ENCODE peak calls at places on chromosomes 5 and 9, in eight cellular contexts. S is fibroblast of lung, Q is astrocyte, K is K562, D is GM23248, F is MM.1S, O is H9, E is hepatocyte. M is an unnamed sample.

GRCh38 chr5:179345179-179345428 is 157 bp downstream of the ADAMTS2 start:
- DNase-seq in S (no peak), Q (no peak), K (no peak), D (no peak), F (no peak), O (no peak), E (no peak), M (no peak)

GRCh38 chr5:65803699-65804426 is 81.9 kb downstream of the NLN start:
- DNase-seq in S (no peak), Q (peak), K (no peak), D (no peak), F (no peak), O (no peak), E (no peak), M (no peak)

GRCh38 chr9:70411930-70412677 is 2.4 kb downstream of the KLF9 start:
- DNase-seq in S (peak), Q (peak), K (peak), D (peak), F (peak), O (peak), E (peak), M (no peak)

GRCh38 chr5:5306696-5307095 is 115.8 kb upstream of the ICE1 start:
- DNase-seq in S (peak), Q (peak), K (no peak), D (peak), F (no peak), O (no peak), E (no peak), M (no peak)

GRCh38 chr5:171521219-171521633 is 101.8 kb downstream of the FGF18 start:
- DNase-seq in S (peak), Q (peak), K (no peak), D (peak), F (no peak), O (peak), E (peak), M (no peak)

GRCh38 chr5:6370580-6370979 is 7.8 kb downstream of the MED10 start:
- DNase-seq in S (no peak), Q (no peak), K (no peak), D (no peak), F (no peak), O (peak), E (no peak), M (no peak)

GRCh38 chr5:171721469-171721868 is 64.1 kb upstream of the SMIM23 start:
- DNase-seq in S (no peak), Q (no peak), K (no peak), D (no peak), F (no peak), O (no peak), E (no peak), M (no peak)

GRCh38 chr9:125466356-125466855 is 204.8 kb downstream of the GAPVD1 start:
- DNase-seq in S (no peak), Q (no peak), K (no peak), D (no peak), F (no peak), O (no peak), E (no peak), M (no peak)

GRCh38 chr9:124415102-124415851 is at the start of gene PSMB7:
- DNase-seq in S (peak), Q (peak), K (peak), D (peak), F (peak), O (peak), E (peak), M (peak)

GRCh38 chr9:89494199-89494598 is 3.7 kb downstream of the SEMA4D start:
- DNase-seq in S (no peak), Q (no peak), K (no peak), D (no peak), F (no peak), O (no peak), E (no peak), M (no peak)

GRCh38 chr5:10246761-10247160 is 2.9 kb downstream of the ATPSCKMT start:
- DNase-seq in S (no peak), Q (no peak), K (no peak), D (no peak), F (no peak), O (no peak), E (no peak), M (no peak)

GRCh38 chr9:125446581-125447094 is 185.0 kb downstream of the GAPVD1 start:
- DNase-seq in S (no peak), Q (no peak), K (no peak), D (no peak), F (no peak), O (no peak), E (no peak), M (peak)

GRCh38 chr5:94759022-94759421 is 140.6 kb downstream of the SLF1 start:
- DNase-seq in S (no peak), Q (no peak), K (no peak), D (no peak), F (no peak), O (no peak), E (no peak), M (no peak)

GRCh38 chr5:154222414-154222813 is 31.9 kb downstream of the GALNT10 start:
- DNase-seq in S (no peak), Q (no peak), K (no peak), D (no peak), F (no peak), O (no peak), E (no peak), M (no peak)

GRCh38 chr5:167451091-167451490 is 840.4 kb upstream of the WWC1 start:
- DNase-seq in S (no peak), Q (no peak), K (no peak), D (peak), F (no peak), O (no peak), E (no peak), M (no peak)

GRCh38 chr9:134546231-134546731 is 95.3 kb upstream of the COL5A1 start:
- DNase-seq in S (peak), Q (peak), K (no peak), D (peak), F (no peak), O (no peak), E (peak), M (no peak)

GRCh38 chr9:33167084-33167948 is at the start of gene B4GALT1:
- DNase-seq in S (peak), Q (peak), K (peak), D (peak), F (peak), O (peak), E (peak), M (peak)

GRCh38 chr9:127919253-127919815 is 2.5 kb upstream of the ST6GALNAC4 start:
- DNase-seq in S (peak), Q (peak), K (peak), D (peak), F (no peak), O (no peak), E (peak), M (no peak)

GRCh38 chr9:8856686-8857329 is 1057.2 kb upstream of the DMAC1 start:
- DNase-seq in S (no peak), Q (no peak), K (no peak), D (no peak), F (no peak), O (no peak), E (peak), M (no peak)

GRCh38 chr5:65355301-65355700 is 126.4 kb downstream of the ADAMTS6 start:
- DNase-seq in S (no peak), Q (no peak), K (no peak), D (no peak), F (no peak), O (no peak), E (no peak), M (no peak)

GRCh38 chr5:163115011-163115410 is 322.4 kb upstream of the CCNG1 start:
- DNase-seq in S (no peak), Q (no peak), K (no peak), D (no peak), F (no peak), O (no peak), E (no peak), M (no peak)

GRCh38 chr5:104347119-104347708 is 784.6 kb upstream of the NUDT12 start:
- DNase-seq in S (peak), Q (peak), K (no peak), D (peak), F (peak), O (no peak), E (peak), M (no peak)

GRCh38 chr5:122077451-122078115 is 476 bp downstream of the LOX start:
- DNase-seq in S (no peak), Q (no peak), K (no peak), D (peak), F (no peak), O (peak), E (peak), M (no peak)

GRCh38 chr9:135570456-135570855 is 8.9 kb downstream of the PAEP start:
- DNase-seq in S (no peak), Q (no peak), K (no peak), D (no peak), F (peak), O (no peak), E (no peak), M (no peak)

GRCh38 chr9:87643778-87644570 is 81.9 kb upstream of the CTSL start:
- DNase-seq in S (no peak), Q (no peak), K (no peak), D (no peak), F (no peak), O (peak), E (no peak), M (no peak)

GRCh38 chr9:124792976-124793594 is 16.2 kb downstream of the OLFML2A start:
- DNase-seq in S (peak), Q (no peak), K (no peak), D (peak), F (no peak), O (no peak), E (no peak), M (no peak)

GRCh38 chr5:144249755-144250464 is 79.2 kb downstream of the KCTD16 start:
- DNase-seq in S (no peak), Q (no peak), K (no peak), D (no peak), F (no peak), O (no peak), E (no peak), M (peak)

GRCh38 chr5:140294753-140295152 is 8.1 kb downstream of the PFDN1 start:
- DNase-seq in S (no peak), Q (no peak), K (no peak), D (no peak), F (no peak), O (no peak), E (no peak), M (peak)
- H2AFZ ChIP-seq in S (no peak), Q (no peak), K (no peak), D (no peak), F (no peak), O (no peak), E (no peak), M (no peak)

GRCh38 chr9:133128152-133128551 is 7.1 kb upstream of the RALGDS start:
- DNase-seq in S (no peak), Q (no peak), K (no peak), D (no peak), F (no peak), O (no peak), E (no peak), M (no peak)

GRCh38 chr9:133125706-133126696 is 5.0 kb upstream of the RALGDS start:
- DNase-seq in S (peak), Q (peak), K (no peak), D (peak), F (no peak), O (no peak), E (no peak), M (no peak)

GRCh38 chr9:133127340-133127981 is 6.4 kb upstream of the RALGDS start:
- DNase-seq in S (no peak), Q (peak), K (no peak), D (peak), F (no peak), O (no peak), E (no peak), M (no peak)

GRCh38 chr9:133129001-133129799 is 8.2 kb upstream of the RALGDS start:
- DNase-seq in S (no peak), Q (no peak), K (no peak), D (no peak), F (no peak), O (no peak), E (no peak), M (no peak)

DNA sequence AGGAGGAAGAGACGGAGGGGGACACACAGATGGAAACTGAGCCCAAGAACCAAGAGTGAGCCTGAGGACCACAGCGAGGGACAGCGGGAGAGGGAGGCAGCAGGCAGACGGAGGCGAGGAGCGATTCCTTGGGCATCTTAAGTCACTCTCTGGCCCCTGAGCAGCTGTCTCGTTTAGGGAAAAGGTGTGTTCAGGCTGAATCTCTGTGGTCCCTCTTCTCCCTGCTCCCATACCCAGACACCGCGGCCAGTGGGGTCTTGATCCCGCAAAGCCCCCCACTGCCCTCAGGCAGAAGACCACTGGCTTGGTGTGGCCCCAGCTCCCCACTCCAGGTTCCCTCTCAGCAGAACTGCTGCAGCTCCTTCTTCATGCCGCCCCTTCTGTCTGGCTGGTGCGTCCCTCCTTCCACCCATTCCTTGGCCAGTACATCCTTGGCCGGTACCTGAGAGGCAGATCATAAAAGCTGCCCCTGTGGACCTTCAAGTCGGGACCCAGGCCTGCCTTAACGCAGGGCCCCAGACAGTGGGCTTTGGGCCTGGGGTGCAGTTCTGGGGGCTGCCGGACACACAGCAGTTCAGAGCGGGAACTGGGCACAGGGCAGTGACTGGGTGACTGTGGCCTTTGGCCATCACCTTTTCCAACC is 5.8 kb upstream of the RALGDS start:
- DNase-seq in S (no peak), Q (no peak), K (no peak), D (peak), F (no peak), O (no peak), E (no peak), M (no peak)
- H2AFZ ChIP-seq in S (no peak), Q (no peak), K (no peak), D (no peak), F (no peak), O (no peak), E (no peak), M (no peak)

DNA sequence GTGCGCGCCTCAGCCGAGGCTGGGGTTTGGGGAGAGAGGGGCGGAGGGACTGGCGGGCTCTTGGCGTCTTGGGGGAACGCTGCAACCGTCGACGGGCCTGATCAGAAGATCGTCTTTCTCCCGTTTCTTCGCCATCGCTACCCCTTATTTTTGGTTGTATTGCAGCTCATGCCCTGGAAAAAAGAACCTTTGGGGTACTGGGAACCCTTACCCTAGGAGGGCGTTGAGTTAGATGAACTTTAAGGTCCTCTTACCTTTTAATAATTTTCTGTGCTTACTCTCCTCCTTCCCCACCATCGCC is 719 bp downstream of the PAIP2 start:
- DNase-seq in S (no peak), Q (no peak), K (no peak), D (no peak), F (no peak), O (no peak), E (no peak), M (no peak)
- H2AFZ ChIP-seq in S (no peak), Q (no peak), K (peak), D (peak), F (peak), O (no peak), E (no peak), M (no peak)

GRCh38 chr5:43623048-43623447 is 20.1 kb downstream of the NNT start:
- DNase-seq in S (no peak), Q (no peak), K (no peak), D (no peak), F (no peak), O (no peak), E (no peak), M (no peak)
- H2AFZ ChIP-seq in S (no peak), Q (no peak), K (no peak), D (no peak), F (no peak), O (no peak), E (no peak), M (no peak)

GRCh38 chr5:141617682-141618029 is 1.1 kb downstream of the DIAPH1 start:
- DNase-seq in S (no peak), Q (no peak), K (no peak), D (peak), F (peak), O (no peak), E (no peak), M (peak)
- H2AFZ ChIP-seq in S (peak), Q (no peak), K (peak), D (peak), F (no peak), O (no peak), E (peak), M (no peak)

GRCh38 chr5:57735754-57736153 is 253.1 kb upstream of the ACTBL2 start:
- DNase-seq in S (peak), Q (peak), K (no peak), D (peak), F (no peak), O (no peak), E (no peak), M (no peak)

GRCh38 chr5:57738306-57738705 is 255.7 kb upstream of the ACTBL2 start:
- DNase-seq in S (no peak), Q (no peak), K (no peak), D (no peak), F (no peak), O (no peak), E (no peak), M (no peak)

GRCh38 chr5:57738787-57739186 is 256.2 kb upstream of the ACTBL2 start:
- DNase-seq in S (no peak), Q (no peak), K (no peak), D (no peak), F (no peak), O (no peak), E (no peak), M (no peak)

GRCh38 chr5:57741326-57741725 is 258.7 kb upstream of the ACTBL2 start:
- DNase-seq in S (no peak), Q (no peak), K (no peak), D (no peak), F (no peak), O (no peak), E (no peak), M (no peak)

DNA sequence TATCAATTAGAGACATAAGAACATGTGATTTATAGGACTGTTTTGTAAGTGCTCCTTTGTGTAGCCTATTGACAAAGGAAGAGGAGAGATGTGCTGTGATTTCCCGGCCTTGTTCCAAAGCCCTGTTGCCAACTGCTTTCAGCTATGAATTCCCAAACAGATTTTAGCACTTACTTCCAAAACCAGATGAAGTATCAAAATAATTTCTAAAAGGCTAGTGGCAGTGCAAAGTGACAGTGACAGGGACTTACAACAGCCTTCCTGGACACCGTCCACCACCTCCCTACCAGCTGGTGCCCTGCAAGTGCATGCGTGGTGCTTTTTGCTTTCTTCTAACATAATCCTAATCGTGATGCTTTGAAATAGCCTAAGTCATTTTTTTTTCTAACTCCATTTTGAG is 254.1 kb upstream of the ACTBL2 start:
- DNase-seq in S (no peak), Q (no peak), K (no peak), D (peak), F (no peak), O (no peak), E (no peak), M (no peak)
- H2AFZ ChIP-seq in S (peak), Q (peak), K (no peak), D (peak), F (no peak), O (no peak), E (no peak), M (no peak)

GRCh38 chr9:13586726-13587392 is 307.4 kb upstream of the MPDZ start:
- DNase-seq in S (no peak), Q (no peak), K (no peak), D (no peak), F (no peak), O (no peak), E (peak), M (no peak)
- H2AFZ ChIP-seq in S (no peak), Q (peak), K (no peak), D (no peak), F (no peak), O (no peak), E (peak), M (peak)